ENCODE peak calls at places on chromosomes 13 and 19, in seven cellular contexts. D is breast epithelium, M is stomach, I is A549, V is HepG2, E is lower leg skin, K is uterus. A is an unnamed sample.

GRCh38 chr19:41311072-41311471 is 1.1 kb downstream of the CCDC97 start:
- DNase-seq in D (no peak), E (no peak), K (no peak), I (no peak), M (no peak), V (no peak), A (no peak)

GRCh38 chr13:62564770-62565169 is 1149.1 kb upstream of the PCDH20 start:
- DNase-seq in K (no peak), M (no peak), E (no peak), V (no peak), I (no peak), D (no peak), A (no peak)

GRCh38 chr13:108957369-108958012 is 328.1 kb downstream of the MYO16 start:
- DNase-seq in I (peak), D (no peak), V (no peak), M (no peak), E (no peak), K (peak), A (peak)

GRCh38 chr13:100301418-100301817 is 212.5 kb downstream of the PCCA start:
- DNase-seq in D (no peak), K (no peak), M (no peak), E (no peak), V (no peak), I (no peak), A (no peak)

GRCh38 chr19:29704562-29705558 is 10.2 kb downstream of the C19orf12 start:
- DNase-seq in V (no peak), D (no peak), I (no peak), K (no peak), E (no peak), M (no peak), A (no peak)

GRCh38 chr13:97235549-97236206 is 13.5 kb downstream of the MBNL2 start:
- DNase-seq in M (peak), E (no peak), D (no peak), V (no peak), K (no peak), I (no peak), A (no peak)

GRCh38 chr13:31204592-31204991 is 4.8 kb downstream of the B3GLCT start:
- DNase-seq in I (peak), E (no peak), V (peak), K (peak), M (no peak), D (no peak), A (peak)

GRCh38 chr13:27962982-27963381 is 6.1 kb downstream of the CDX2 start:
- DNase-seq in K (no peak), I (no peak), M (no peak), E (peak), D (no peak), V (no peak), A (no peak)

GRCh38 chr19:8444677-8445487 is at the start of gene HNRNPM:
- DNase-seq in V (peak), D (peak), E (peak), M (peak), I (peak), K (peak), A (peak)

GRCh38 chr13:26133851-26134250 is 82.0 kb upstream of the SHISA2 start:
- DNase-seq in M (no peak), D (no peak), V (no peak), I (no peak), E (no peak), K (no peak), A (no peak)

GRCh38 chr19:7373862-7374261 is 25.1 kb downstream of the ARHGEF18 start:
- DNase-seq in M (no peak), I (no peak), V (peak), D (no peak), K (no peak), E (no peak), A (no peak)

GRCh38 chr13:35884211-35884610 is 247.0 kb downstream of the DCLK1 start:
- DNase-seq in K (no peak), D (no peak), V (no peak), M (no peak), I (no peak), E (no peak), A (no peak)

GRCh38 chr13:28707629-28708427 is 10.9 kb downstream of the SLC46A3 start:
- DNase-seq in E (no peak), V (no peak), D (no peak), K (no peak), M (no peak), I (no peak), A (no peak)

GRCh38 chr19:36489139-36489919 is at the start of gene ZNF566:
- DNase-seq in V (peak), D (peak), E (peak), M (peak), K (peak), I (peak), A (peak)
- TF ChIP-seq POLR2A in V (peak), D (peak), E (no peak), M (no peak), K (peak), I (peak), A (peak)

GRCh38 chr19:901216-902092 is 8.2 kb downstream of the RNU6-9 start:
- DNase-seq in I (no peak), K (no peak), M (no peak), V (no peak), D (no peak), E (no peak), A (no peak)
- TF ChIP-seq POLR2A in I (no peak), K (no peak), M (no peak), V (no peak), D (no peak), E (no peak), A (no peak)

DNA sequence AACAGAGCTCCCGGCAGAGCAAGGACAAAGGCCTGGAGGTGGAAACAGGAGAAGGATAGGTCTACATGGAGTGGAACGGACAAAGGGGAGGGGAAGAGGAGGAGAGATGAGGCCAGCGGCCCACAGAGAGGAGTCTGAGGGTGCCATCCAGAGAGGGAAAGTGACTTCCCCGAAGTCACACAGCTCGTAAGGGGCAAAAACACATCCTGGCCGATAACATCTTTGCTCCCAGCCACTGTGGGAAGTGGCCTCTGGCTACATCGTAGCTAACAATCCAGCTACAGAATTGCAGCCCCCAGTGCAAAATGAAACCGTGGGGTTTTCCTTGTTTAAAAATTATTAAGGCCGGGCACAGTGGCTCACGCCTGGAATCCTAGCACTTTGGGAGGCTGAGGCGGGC is 11.5 kb downstream of the PTPRS start:
- DNase-seq in K (no peak), V (no peak), M (no peak), I (no peak), E (no peak), D (no peak), A (no peak)
- TF ChIP-seq POLR2A in K (no peak), V (no peak), M (no peak), I (no peak), E (no peak), D (no peak), A (no peak)

GRCh38 chr19:40084948-40085347 is 5.8 kb downstream of the ZNF780A start:
- DNase-seq in D (no peak), E (no peak), K (no peak), M (no peak), V (peak), I (no peak), A (no peak)

GRCh38 chr19:40088299-40089047 is 2.3 kb downstream of the ZNF780A start:
- DNase-seq in M (no peak), D (no peak), E (no peak), I (no peak), V (no peak), K (no peak), A (no peak)

GRCh38 chr19:40091205-40092129 is 724 bp upstream of the ZNF780A start:
- DNase-seq in M (no peak), K (no peak), I (no peak), V (no peak), D (no peak), E (no peak), A (no peak)

GRCh38 chr19:40089462-40089861 is 1.3 kb downstream of the ZNF780A start:
- DNase-seq in D (no peak), V (no peak), K (no peak), I (no peak), M (no peak), E (no peak), A (no peak)

GRCh38 chr19:40090256-40091204 is at the start of gene ZNF780A:
- DNase-seq in K (peak), D (peak), M (peak), E (peak), V (peak), I (peak), A (peak)
- TF ChIP-seq POLR2A in K (peak), D (no peak), M (no peak), E (no peak), V (peak), I (peak), A (peak)

GRCh38 chr19:55341191-55342043 is 1.7 kb downstream of the KMT5C start:
- DNase-seq in E (peak), D (peak), I (peak), V (peak), K (peak), M (peak), A (peak)

GRCh38 chr19:55340784-55341147 is 1.1 kb downstream of the KMT5C start:
- DNase-seq in K (no peak), I (no peak), D (peak), E (no peak), M (no peak), V (no peak), A (no peak)

GRCh38 chr19:55342044-55342531 is 2.4 kb downstream of the KMT5C start:
- DNase-seq in V (no peak), K (no peak), D (no peak), I (no peak), M (no peak), E (no peak), A (no peak)

GRCh38 chr19:55339225-55340143 is at the start of gene KMT5C:
- DNase-seq in K (peak), D (peak), E (peak), M (peak), I (peak), V (peak), A (peak)

GRCh38 chr19:55340144-55340783 is 588 bp downstream of the KMT5C start:
- DNase-seq in K (no peak), M (no peak), E (no peak), I (peak), D (peak), V (no peak), A (no peak)
- TF ChIP-seq POLR2A in K (no peak), M (no peak), E (no peak), I (no peak), D (no peak), V (no peak), A (no peak)

DNA sequence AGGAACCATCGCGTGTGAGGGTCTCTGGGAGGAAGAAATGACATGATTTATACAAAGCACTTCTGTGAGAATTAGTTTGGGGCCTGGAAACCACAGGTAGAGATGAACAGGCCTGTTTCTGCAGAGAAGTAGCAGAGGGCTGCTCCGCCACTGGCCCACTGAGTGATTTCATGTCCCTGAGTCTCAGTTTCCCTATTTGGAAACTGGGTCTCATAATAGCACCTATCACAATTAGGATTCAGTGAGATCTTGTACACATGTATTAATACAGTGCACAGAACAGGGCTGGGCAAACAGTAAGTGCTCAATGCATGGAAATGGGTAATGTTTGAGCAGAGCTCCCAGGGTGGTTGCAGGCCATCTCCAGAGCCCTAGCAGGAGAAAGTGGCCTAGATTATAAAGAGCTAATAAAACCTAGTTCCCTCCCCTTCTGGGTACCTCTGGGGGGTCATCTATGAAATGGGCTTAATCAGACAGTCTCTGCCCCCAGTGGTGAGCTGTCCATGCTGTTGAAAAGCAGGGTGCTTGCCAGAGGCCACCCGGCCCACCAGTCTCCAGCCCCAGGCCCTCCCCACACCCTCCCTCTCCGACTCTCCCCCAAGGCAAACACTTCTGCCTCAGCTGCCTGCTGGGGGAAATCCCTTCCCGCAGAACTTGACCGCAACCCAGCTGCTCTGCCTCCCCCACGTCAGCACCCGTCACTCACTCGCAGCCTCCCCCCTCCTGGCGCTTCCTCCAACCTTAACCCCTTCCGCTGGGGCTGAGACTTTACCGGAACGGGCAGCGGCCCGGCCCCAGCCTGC is 4.5 kb downstream of the BCL3 start:
- DNase-seq in D (peak), I (peak), E (peak), V (peak), M (peak), K (peak), A (peak)
- TF ChIP-seq POLR2A in D (no peak), I (no peak), E (no peak), V (no peak), M (no peak), K (peak), A (no peak)

GRCh38 chr19:10830941-10831779 is 4.9 kb downstream of the TMED1 start:
- DNase-seq in M (no peak), E (no peak), K (no peak), D (no peak), I (no peak), V (no peak), A (no peak)
- TF ChIP-seq POLR2A in M (no peak), E (no peak), K (no peak), D (no peak), I (no peak), V (no peak), A (no peak)

A was measured in H54.